ENCODE peak calls at places on chromosome 5, in nine cellular contexts. W, Z, L, Y, N, E, X, I and O are unnamed samples.

GRCh38 chr5:66909364-66909763 is 287.2 kb downstream of the CD180 start:
- DNase-seq in W (no peak), Z (no peak), L (no peak), Y (peak), N (no peak), E (no peak), X (no peak), I (no peak), O (no peak)

GRCh38 chr5:94499806-94500205 is 118.6 kb downstream of the KIAA0825 start:
- DNase-seq in W (no peak), Z (no peak), L (no peak), Y (no peak), N (no peak), E (no peak), X (no peak), I (no peak), O (no peak)

GRCh38 chr5:111820072-111820471 is 63.1 kb upstream of the NREP start:
- DNase-seq in W (no peak), Z (no peak), L (no peak), Y (no peak), N (no peak), E (no peak), X (peak), I (no peak), O (no peak)

GRCh38 chr5:147522435-147522834 is 12.6 kb upstream of the DPYSL3 start:
- DNase-seq in W (peak), Z (no peak), L (no peak), Y (peak), N (peak), E (peak), X (peak), I (peak), O (peak)

GRCh38 chr5:160254706-160255105 is 25.4 kb downstream of the FABP6 start:
- DNase-seq in W (no peak), Z (no peak), L (no peak), Y (no peak), N (no peak), E (no peak), X (no peak), I (no peak), O (no peak)

GRCh38 chr5:133229931-133230664 is 178.3 kb downstream of the HSPA4 start:
- DNase-seq in W (peak), Z (no peak), L (no peak), Y (no peak), N (peak), E (no peak), X (no peak), I (peak), O (peak)

GRCh38 chr5:171484460-171484899 is 65.0 kb downstream of the FGF18 start:
- DNase-seq in W (no peak), Z (peak), L (peak), Y (peak), N (no peak), E (no peak), X (no peak), I (peak), O (no peak)

GRCh38 chr5:181239062-181239663 is 4.5 kb downstream of the RACK1 start:
- DNase-seq in W (no peak), Z (no peak), L (no peak), Y (no peak), N (no peak), E (no peak), X (no peak), I (no peak), O (no peak)

GRCh38 chr5:14932902-14933475 is 61.4 kb upstream of the ANKH start:
- DNase-seq in W (no peak), Z (no peak), L (no peak), Y (peak), N (peak), E (no peak), X (no peak), I (no peak), O (no peak)

GRCh38 chr5:181114844-181115778 is 15.9 kb downstream of the OR2V1 start:
- DNase-seq in W (peak), Z (peak), L (no peak), Y (peak), N (peak), E (peak), X (peak), I (peak), O (peak)

GRCh38 chr5:160092960-160093701 is 26.1 kb downstream of the PWWP2A start:
- DNase-seq in W (no peak), Z (no peak), L (no peak), Y (no peak), N (no peak), E (no peak), X (no peak), I (no peak), O (no peak)

GRCh38 chr5:59275537-59276276 is 617.8 kb downstream of the PDE4D start:
- DNase-seq in W (peak), Z (peak), L (peak), Y (peak), N (peak), E (peak), X (peak), I (peak), O (peak)

GRCh38 chr5:60674251-60674650 is 25.7 kb downstream of the DEPDC1B start:
- DNase-seq in W (no peak), Z (no peak), L (no peak), Y (no peak), N (no peak), E (no peak), X (no peak), I (no peak), O (no peak)

GRCh38 chr5:153965102-153965645 is 73.5 kb downstream of the FAM114A2 start:
- DNase-seq in W (peak), Z (peak), L (peak), Y (peak), N (peak), E (peak), X (peak), I (peak), O (no peak)

GRCh38 chr5:14142856-14143508 is at the start of gene TRIO:
- DNase-seq in W (peak), Z (peak), L (peak), Y (peak), N (peak), E (peak), X (peak), I (peak), O (peak)

GRCh38 chr5:173928871-173929574 is 40.9 kb downstream of the CPEB4 start:
- DNase-seq in W (no peak), Z (no peak), L (no peak), Y (no peak), N (no peak), E (no peak), X (no peak), I (no peak), O (no peak)

GRCh38 chr5:14146725-14147124 is 3.6 kb downstream of the TRIO start:
- DNase-seq in W (no peak), Z (no peak), L (no peak), Y (peak), N (no peak), E (no peak), X (no peak), I (peak), O (no peak)

DNA sequence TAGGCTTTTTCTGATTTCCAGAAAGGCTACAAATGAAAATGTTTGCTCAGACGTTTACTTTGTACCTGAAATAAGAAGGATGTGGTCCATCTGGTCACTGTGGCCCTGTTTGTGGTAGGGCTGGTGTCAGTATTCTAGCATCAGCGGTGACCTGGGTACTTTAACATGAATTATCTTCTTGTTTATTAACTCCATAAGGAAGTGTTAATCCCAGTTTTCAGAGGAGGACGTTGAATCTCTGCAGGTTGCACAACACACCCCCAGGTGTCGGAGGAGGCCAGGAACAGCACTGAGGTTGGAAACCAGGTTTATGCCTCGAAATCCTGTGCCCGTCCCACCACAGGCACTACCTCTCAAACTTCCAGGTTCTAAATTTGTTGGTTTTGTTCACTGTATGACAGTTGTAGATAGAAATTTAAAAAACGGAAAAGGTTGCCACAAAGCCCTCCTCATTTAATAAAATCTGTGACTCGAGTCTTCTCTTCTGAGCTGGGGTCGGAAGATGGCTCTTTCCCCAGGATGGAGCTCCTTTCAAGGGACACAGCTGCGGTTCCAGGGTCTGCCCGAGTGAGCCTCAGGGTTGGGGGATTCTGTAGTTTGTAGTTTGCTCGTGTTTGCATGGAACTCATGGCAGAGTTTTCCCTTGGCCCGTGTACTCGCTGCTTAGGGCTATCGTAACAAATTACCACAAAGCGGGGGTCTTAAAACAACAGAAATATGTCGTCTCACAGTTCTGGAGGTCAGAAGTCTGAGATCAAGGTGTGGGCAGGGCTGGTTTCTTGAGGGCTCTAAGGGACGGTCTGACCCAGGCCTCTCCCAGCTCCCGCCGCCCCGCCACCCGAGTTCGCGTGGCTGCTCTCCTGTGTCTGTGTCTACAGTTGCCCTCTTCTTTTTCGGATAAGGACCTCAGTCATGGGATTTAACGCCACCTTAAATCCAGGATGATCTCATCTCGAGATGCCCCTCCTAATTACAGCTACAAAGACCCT is 13.7 kb upstream of the LPCAT1 start:
- DNase-seq in W (no peak), Z (no peak), L (no peak), Y (no peak), N (no peak), E (no peak), X (no peak), I (no peak), O (no peak)
- H3K9ac ChIP-seq in W (no peak), Z (peak), L (peak), Y (peak), N (no peak), E (no peak), X (no peak), I (no peak), O (no peak)

DNA sequence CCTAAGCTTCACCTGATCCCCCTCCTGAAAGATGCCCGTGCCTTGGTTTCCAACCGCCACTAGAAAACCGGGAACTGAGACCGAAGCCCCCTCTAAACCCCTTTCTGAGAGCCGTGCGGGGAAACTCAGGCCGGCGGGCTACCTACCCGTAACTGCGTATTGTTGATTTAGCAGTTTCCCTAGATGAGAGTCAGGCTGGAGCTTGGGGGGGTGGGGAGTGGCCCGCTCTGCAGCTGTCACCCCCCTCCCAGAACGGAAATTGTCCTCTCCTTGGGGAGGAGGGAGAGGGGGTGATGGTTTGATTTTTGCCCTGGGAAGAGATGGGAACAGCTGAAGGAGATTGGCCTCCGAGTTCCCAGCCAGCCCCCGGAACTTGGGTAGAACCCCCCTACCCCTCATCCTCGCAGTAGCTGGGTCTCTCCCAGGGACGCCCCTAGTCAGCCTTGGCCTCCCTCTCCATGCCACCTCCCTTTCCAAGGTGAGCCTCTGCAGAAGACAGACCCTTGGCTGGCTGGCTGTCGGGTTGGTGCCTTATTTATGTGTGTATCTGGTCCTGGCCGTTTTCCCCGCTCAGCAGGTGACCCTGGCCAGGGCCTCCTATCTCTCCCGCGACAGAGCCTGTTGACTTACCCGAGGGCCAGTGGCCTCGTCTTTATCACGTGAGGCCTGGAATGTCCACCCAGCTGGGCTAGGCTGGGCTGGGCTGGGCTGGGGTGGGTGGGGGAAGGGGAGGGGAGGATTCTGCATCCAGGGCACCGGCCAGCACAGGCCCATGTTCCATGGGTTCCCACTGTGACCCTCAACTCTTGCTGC is 2.7 kb downstream of the CXXC5 start:
- DNase-seq in W (no peak), Z (peak), L (peak), Y (peak), N (no peak), E (peak), X (peak), I (no peak), O (no peak)
- H3K9ac ChIP-seq in W (no peak), Z (peak), L (peak), Y (peak), N (peak), E (peak), X (no peak), I (peak), O (peak)

GRCh38 chr5:120568716-120569115 is 104.6 kb downstream of the PRR16 start:
- DNase-seq in W (no peak), Z (peak), L (peak), Y (peak), N (peak), E (no peak), X (no peak), I (peak), O (peak)
- H3K9ac ChIP-seq in W (no peak), Z (no peak), L (no peak), Y (no peak), N (no peak), E (no peak), X (no peak), I (no peak), O (no peak)

GRCh38 chr5:142015781-142016533 is 3.1 kb upstream of the GNPDA1 start:
- DNase-seq in W (peak), Z (peak), L (peak), Y (peak), N (peak), E (no peak), X (no peak), I (peak), O (peak)
- H3K9ac ChIP-seq in W (no peak), Z (no peak), L (no peak), Y (peak), N (no peak), E (no peak), X (no peak), I (no peak), O (no peak)

DNA sequence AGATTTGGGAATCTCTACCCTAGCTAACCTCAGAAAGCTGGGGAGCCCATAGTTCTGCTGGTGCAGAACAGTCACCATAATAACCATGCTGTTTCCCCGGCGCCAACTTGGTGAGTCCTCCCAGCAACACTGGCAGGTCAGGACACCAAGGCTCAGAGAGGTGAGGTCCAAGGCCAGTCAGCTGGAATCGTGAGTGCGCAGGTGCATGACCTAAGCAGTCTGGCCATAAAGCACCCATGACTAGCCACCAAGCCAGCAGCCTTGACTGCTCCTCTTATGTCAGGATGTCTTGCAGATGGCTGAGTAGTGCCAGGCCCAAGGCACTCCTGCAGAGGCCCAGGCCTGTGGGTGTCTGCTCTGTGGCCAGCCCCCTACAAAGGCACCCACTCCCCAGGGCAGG is 2.6 kb downstream of the RNF44 start:
- DNase-seq in W (no peak), Z (no peak), L (no peak), Y (peak), N (no peak), E (no peak), X (no peak), I (no peak), O (no peak)
- H3K9ac ChIP-seq in W (no peak), Z (peak), L (no peak), Y (no peak), N (no peak), E (peak), X (no peak), I (no peak), O (peak)

GRCh38 chr5:77629553-77630245 is 8.8 kb downstream of the OTP start:
- DNase-seq in W (no peak), Z (no peak), L (no peak), Y (peak), N (no peak), E (no peak), X (peak), I (no peak), O (no peak)

GRCh38 chr5:77628840-77629552 is 9.5 kb downstream of the OTP start:
- DNase-seq in W (no peak), Z (no peak), L (no peak), Y (peak), N (no peak), E (peak), X (peak), I (no peak), O (no peak)

GRCh38 chr5:77631166-77631582 is 7.3 kb downstream of the OTP start:
- DNase-seq in W (no peak), Z (no peak), L (no peak), Y (no peak), N (no peak), E (no peak), X (no peak), I (no peak), O (no peak)

GRCh38 chr5:77632526-77633268 is 5.8 kb downstream of the OTP start:
- DNase-seq in W (no peak), Z (no peak), L (no peak), Y (no peak), N (no peak), E (peak), X (peak), I (no peak), O (no peak)

GRCh38 chr5:77630246-77631165 is 8.0 kb downstream of the OTP start:
- DNase-seq in W (peak), Z (peak), L (peak), Y (peak), N (no peak), E (peak), X (peak), I (peak), O (no peak)
- H3K9ac ChIP-seq in W (no peak), Z (no peak), L (no peak), Y (no peak), N (no peak), E (no peak), X (no peak), I (no peak), O (no peak)